ENCODE peak calls at places on chromosomes 12 and 14, in seven cellular contexts. One of them, this sample, is unnamed.

GRCh38 chr12:78210494-78210860 is 379.8 kb downstream of the NAV3 start:
- DNase-seq in CD4-positive, alpha-beta memory T cell: no peak
- DNase-seq in heart right ventricle: no peak
- DNase-seq in PC-9: no peak
- DNase-seq in body of pancreas: no peak
- DNase-seq in uterus: no peak
- DNase-seq in iPS DF 6.9: no peak
- DNase-seq in this sample: no peak

GRCh38 chr14:106021832-106022231 is 495.4 kb downstream of the TMEM121 start:
- DNase-seq in CD4-positive, alpha-beta memory T cell: no peak
- DNase-seq in body of pancreas: no peak
- DNase-seq in PC-9: no peak
- DNase-seq in heart right ventricle: no peak
- DNase-seq in uterus: no peak
- DNase-seq in iPS DF 6.9: no peak
- DNase-seq in this sample: no peak

GRCh38 chr12:113720629-113721028 is 245.5 kb downstream of the RBM19 start:
- DNase-seq in heart right ventricle: no peak
- DNase-seq in iPS DF 6.9: no peak
- DNase-seq in CD4-positive, alpha-beta memory T cell: no peak
- DNase-seq in uterus: no peak
- DNase-seq in PC-9: no peak
- DNase-seq in body of pancreas: no peak
- DNase-seq in this sample: no peak

GRCh38 chr14:25150934-25151790 is 101.2 kb upstream of the STXBP6 start:
- DNase-seq in PC-9: no peak
- DNase-seq in iPS DF 6.9: no peak
- DNase-seq in uterus: no peak
- DNase-seq in CD4-positive, alpha-beta memory T cell: peak
- DNase-seq in body of pancreas: peak
- DNase-seq in heart right ventricle: no peak
- DNase-seq in this sample: peak

GRCh38 chr12:27387473-27387872 is 54.8 kb downstream of the BMAL2 start:
- DNase-seq in PC-9: no peak
- DNase-seq in iPS DF 6.9: no peak
- DNase-seq in uterus: no peak
- DNase-seq in CD4-positive, alpha-beta memory T cell: no peak
- DNase-seq in heart right ventricle: no peak
- DNase-seq in body of pancreas: no peak
- DNase-seq in this sample: no peak

GRCh38 chr12:65526311-65526710 is 247.8 kb downstream of the MSRB3 start:
- DNase-seq in CD4-positive, alpha-beta memory T cell: no peak
- DNase-seq in body of pancreas: no peak
- DNase-seq in uterus: no peak
- DNase-seq in iPS DF 6.9: no peak
- DNase-seq in PC-9: no peak
- DNase-seq in heart right ventricle: no peak
- DNase-seq in this sample: no peak

GRCh38 chr14:92105845-92106094 is 612 bp downstream of the ATXN3 start:
- DNase-seq in CD4-positive, alpha-beta memory T cell: no peak
- DNase-seq in iPS DF 6.9: no peak
- DNase-seq in PC-9: no peak
- DNase-seq in uterus: peak
- DNase-seq in heart right ventricle: peak
- DNase-seq in body of pancreas: peak
- DNase-seq in this sample: peak

GRCh38 chr12:121825041-121825523 is 21.3 kb downstream of the SETD1B start:
- DNase-seq in iPS DF 6.9: no peak
- DNase-seq in uterus: no peak
- DNase-seq in heart right ventricle: peak
- DNase-seq in body of pancreas: no peak
- DNase-seq in CD4-positive, alpha-beta memory T cell: no peak
- DNase-seq in PC-9: no peak
- DNase-seq in this sample: no peak

GRCh38 chr12:109291117-109291516 is 18.0 kb downstream of the FOXN4 start:
- DNase-seq in heart right ventricle: no peak
- DNase-seq in iPS DF 6.9: no peak
- DNase-seq in body of pancreas: no peak
- DNase-seq in CD4-positive, alpha-beta memory T cell: no peak
- DNase-seq in uterus: no peak
- DNase-seq in PC-9: no peak
- DNase-seq in this sample: no peak
- H3K4me3 ChIP-seq in heart right ventricle: peak
- H3K4me3 ChIP-seq in iPS DF 6.9: no peak
- H3K4me3 ChIP-seq in body of pancreas: no peak
- H3K4me3 ChIP-seq in CD4-positive, alpha-beta memory T cell: no peak
- H3K4me3 ChIP-seq in uterus: no peak
- H3K4me3 ChIP-seq in PC-9: no peak
- H3K4me3 ChIP-seq in this sample: no peak

GRCh38 chr12:45540661-45541341 is 188.7 kb upstream of the ARID2 start:
- DNase-seq in heart right ventricle: no peak
- DNase-seq in uterus: no peak
- DNase-seq in iPS DF 6.9: no peak
- DNase-seq in body of pancreas: no peak
- DNase-seq in CD4-positive, alpha-beta memory T cell: no peak
- DNase-seq in PC-9: no peak
- DNase-seq in this sample: no peak
- H3K27ac ChIP-seq in heart right ventricle: no peak
- H3K27ac ChIP-seq in uterus: no peak
- H3K27ac ChIP-seq in iPS DF 6.9: no peak
- H3K27ac ChIP-seq in body of pancreas: no peak
- H3K27ac ChIP-seq in CD4-positive, alpha-beta memory T cell: no peak
- H3K27ac ChIP-seq in PC-9: no peak
- H3K27ac ChIP-seq in this sample: no peak

DNA sequence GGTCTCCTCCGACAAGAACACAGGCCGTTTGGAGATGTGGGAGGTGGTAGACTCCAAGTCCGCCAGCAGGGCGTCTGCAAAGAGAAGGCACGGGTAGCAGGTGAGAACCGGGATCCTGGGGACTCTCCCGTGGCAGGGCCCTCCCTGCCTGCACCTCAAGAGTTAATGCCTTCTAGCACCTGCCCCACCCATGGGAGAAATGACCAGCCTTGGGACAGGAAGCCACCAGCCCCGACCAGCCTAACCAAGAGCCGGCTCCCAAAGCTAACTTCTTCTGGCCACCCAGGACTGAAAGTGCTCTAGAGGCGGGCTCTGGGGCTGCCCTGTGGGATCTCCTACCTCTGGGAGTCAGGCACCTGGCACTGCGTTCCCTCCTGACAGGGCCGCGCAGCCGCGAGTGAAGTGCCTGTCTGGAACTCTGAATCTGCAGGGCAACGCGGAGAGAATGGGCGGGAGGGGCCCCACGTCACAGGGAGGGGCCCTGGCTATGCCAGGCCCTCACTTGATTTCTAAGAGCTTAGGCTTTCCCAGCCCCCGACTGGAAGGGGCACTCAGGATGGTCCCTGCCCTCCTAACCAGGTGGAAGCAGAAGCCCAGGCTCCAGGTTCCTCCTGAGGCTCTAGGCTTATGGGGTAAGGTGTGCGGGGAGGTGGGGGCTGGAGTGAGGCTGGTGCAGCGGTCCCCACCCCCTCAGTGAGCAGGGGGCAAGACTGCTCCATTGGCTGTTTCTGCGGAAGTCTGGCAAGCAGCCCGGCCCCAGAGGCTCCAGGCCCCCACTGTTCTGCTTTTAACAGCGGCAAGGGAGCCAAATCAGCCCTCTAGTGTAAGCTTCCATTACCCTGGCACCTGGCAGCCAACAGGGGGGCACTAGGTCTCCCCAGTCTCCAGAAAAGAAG is 23.6 kb upstream of the RPLP0 start:
- DNase-seq in uterus: no peak
- DNase-seq in body of pancreas: peak
- DNase-seq in PC-9: peak
- DNase-seq in heart right ventricle: peak
- DNase-seq in CD4-positive, alpha-beta memory T cell: no peak
- DNase-seq in iPS DF 6.9: no peak
- DNase-seq in this sample: peak
- H3K4me3 ChIP-seq in uterus: no peak
- H3K4me3 ChIP-seq in body of pancreas: no peak
- H3K4me3 ChIP-seq in PC-9: no peak
- H3K4me3 ChIP-seq in heart right ventricle: peak
- H3K4me3 ChIP-seq in CD4-positive, alpha-beta memory T cell: no peak
- H3K4me3 ChIP-seq in iPS DF 6.9: no peak
- H3K4me3 ChIP-seq in this sample: peak

GRCh38 chr14:52883658-52884057 is 67.2 kb downstream of the FERMT2 start:
- DNase-seq in iPS DF 6.9: no peak
- DNase-seq in heart right ventricle: no peak
- DNase-seq in body of pancreas: no peak
- DNase-seq in uterus: no peak
- DNase-seq in CD4-positive, alpha-beta memory T cell: no peak
- DNase-seq in PC-9: no peak
- DNase-seq in this sample: no peak

GRCh38 chr14:52882824-52883223 is 68.0 kb downstream of the FERMT2 start:
- DNase-seq in PC-9: no peak
- DNase-seq in CD4-positive, alpha-beta memory T cell: no peak
- DNase-seq in uterus: no peak
- DNase-seq in heart right ventricle: no peak
- DNase-seq in body of pancreas: no peak
- DNase-seq in iPS DF 6.9: no peak
- DNase-seq in this sample: no peak

GRCh38 chr14:52888159-52888558 is 62.7 kb downstream of the FERMT2 start:
- DNase-seq in iPS DF 6.9: no peak
- DNase-seq in body of pancreas: no peak
- DNase-seq in CD4-positive, alpha-beta memory T cell: no peak
- DNase-seq in heart right ventricle: no peak
- DNase-seq in PC-9: no peak
- DNase-seq in uterus: no peak
- DNase-seq in this sample: no peak

GRCh38 chr14:52888839-52889838 is 61.7 kb downstream of the FERMT2 start:
- DNase-seq in PC-9: no peak
- DNase-seq in body of pancreas: no peak
- DNase-seq in uterus: no peak
- DNase-seq in heart right ventricle: no peak
- DNase-seq in iPS DF 6.9: no peak
- DNase-seq in CD4-positive, alpha-beta memory T cell: no peak
- DNase-seq in this sample: no peak

GRCh38 chr14:52885230-52885629 is 65.6 kb downstream of the FERMT2 start:
- DNase-seq in CD4-positive, alpha-beta memory T cell: no peak
- DNase-seq in uterus: no peak
- DNase-seq in heart right ventricle: no peak
- DNase-seq in PC-9: no peak
- DNase-seq in iPS DF 6.9: no peak
- DNase-seq in body of pancreas: no peak
- DNase-seq in this sample: no peak
- H3K27ac ChIP-seq in CD4-positive, alpha-beta memory T cell: no peak
- H3K27ac ChIP-seq in uterus: no peak
- H3K27ac ChIP-seq in heart right ventricle: no peak
- H3K27ac ChIP-seq in PC-9: no peak
- H3K27ac ChIP-seq in iPS DF 6.9: no peak
- H3K27ac ChIP-seq in body of pancreas: no peak
- H3K27ac ChIP-seq in this sample: no peak

DNA sequence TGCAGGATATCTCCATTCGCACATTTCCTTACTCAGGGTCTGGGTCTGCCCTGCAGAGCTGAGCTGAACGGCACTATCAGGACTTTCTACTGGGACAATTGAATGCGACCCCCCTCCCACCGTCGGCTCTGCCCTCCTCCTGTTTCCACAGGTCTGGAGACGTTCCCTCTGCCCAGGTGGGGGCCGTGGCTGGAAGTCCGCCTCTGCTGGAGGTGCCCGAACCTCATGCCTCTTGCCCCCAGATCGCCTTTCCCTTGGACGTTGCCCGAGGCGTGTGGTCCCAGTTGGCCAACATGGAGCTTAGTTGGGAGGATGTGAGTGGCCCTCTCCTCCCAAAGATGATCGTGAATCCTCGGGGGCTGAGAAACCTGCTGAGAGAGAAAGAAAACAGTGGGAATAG is 21.2 kb upstream of the KLC1 start:
- DNase-seq in uterus: no peak
- DNase-seq in CD4-positive, alpha-beta memory T cell: no peak
- DNase-seq in iPS DF 6.9: no peak
- DNase-seq in PC-9: no peak
- DNase-seq in body of pancreas: no peak
- DNase-seq in heart right ventricle: no peak
- DNase-seq in this sample: no peak
- H3K4me3 ChIP-seq in uterus: no peak
- H3K4me3 ChIP-seq in CD4-positive, alpha-beta memory T cell: peak
- H3K4me3 ChIP-seq in iPS DF 6.9: no peak
- H3K4me3 ChIP-seq in PC-9: no peak
- H3K4me3 ChIP-seq in body of pancreas: no peak
- H3K4me3 ChIP-seq in heart right ventricle: peak
- H3K4me3 ChIP-seq in this sample: no peak

GRCh38 chr12:69698054-69698453 is 1.0 kb downstream of the BEST3 start:
- DNase-seq in body of pancreas: no peak
- DNase-seq in uterus: no peak
- DNase-seq in CD4-positive, alpha-beta memory T cell: no peak
- DNase-seq in heart right ventricle: no peak
- DNase-seq in iPS DF 6.9: no peak
- DNase-seq in PC-9: no peak
- DNase-seq in this sample: no peak

GRCh38 chr12:69701821-69702220 is 2.7 kb upstream of the BEST3 start:
- DNase-seq in uterus: no peak
- DNase-seq in heart right ventricle: no peak
- DNase-seq in CD4-positive, alpha-beta memory T cell: no peak
- DNase-seq in iPS DF 6.9: no peak
- DNase-seq in body of pancreas: no peak
- DNase-seq in PC-9: no peak
- DNase-seq in this sample: no peak

GRCh38 chr12:69703146-69703642 is 4.1 kb upstream of the BEST3 start:
- DNase-seq in heart right ventricle: no peak
- DNase-seq in uterus: no peak
- DNase-seq in body of pancreas: no peak
- DNase-seq in CD4-positive, alpha-beta memory T cell: no peak
- DNase-seq in iPS DF 6.9: no peak
- DNase-seq in PC-9: no peak
- DNase-seq in this sample: no peak

GRCh38 chr12:69694123-69694522 is 5.0 kb downstream of the BEST3 start:
- DNase-seq in CD4-positive, alpha-beta memory T cell: no peak
- DNase-seq in PC-9: no peak
- DNase-seq in uterus: no peak
- DNase-seq in body of pancreas: no peak
- DNase-seq in heart right ventricle: no peak
- DNase-seq in iPS DF 6.9: no peak
- DNase-seq in this sample: no peak

DNA sequence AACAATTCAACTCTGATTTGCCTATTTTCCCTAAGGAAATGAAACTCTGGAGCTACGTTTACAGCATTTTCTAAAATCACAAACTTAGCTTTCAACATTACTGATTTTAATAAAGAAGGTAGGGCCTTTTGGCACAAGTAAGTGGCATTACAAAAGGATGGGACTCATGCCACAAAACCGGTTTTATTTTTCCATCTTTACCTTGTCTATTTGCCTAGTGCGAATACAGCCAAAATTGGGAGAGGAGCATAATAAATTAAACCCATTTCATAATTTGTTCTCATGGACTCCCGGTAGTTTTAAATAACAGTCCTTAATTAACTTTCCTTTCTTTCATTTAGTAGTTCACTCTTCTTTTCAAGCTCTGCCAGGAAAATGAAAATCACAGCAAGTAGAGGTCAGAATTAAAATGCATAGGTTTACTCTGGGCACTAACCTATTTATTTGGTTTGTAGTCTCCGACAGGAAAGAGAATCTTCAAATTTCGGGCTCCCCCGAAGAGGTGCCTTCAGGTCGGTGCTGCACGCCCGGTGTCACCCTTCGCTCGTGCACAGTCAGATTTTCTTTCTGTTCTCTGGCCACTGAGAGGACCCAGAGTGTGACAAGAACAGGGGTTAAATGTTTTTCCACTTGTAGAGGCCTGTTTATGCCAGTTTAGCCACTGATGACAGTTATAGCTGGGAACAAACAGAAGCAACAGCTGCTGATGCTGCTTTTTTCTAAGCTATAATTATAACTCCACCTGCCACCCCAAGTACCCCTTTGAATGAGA is at the start of gene BEST3:
- DNase-seq in PC-9: no peak
- DNase-seq in body of pancreas: no peak
- DNase-seq in uterus: no peak
- DNase-seq in heart right ventricle: no peak
- DNase-seq in CD4-positive, alpha-beta memory T cell: no peak
- DNase-seq in iPS DF 6.9: no peak
- DNase-seq in this sample: no peak
- H3K27ac ChIP-seq in PC-9: no peak
- H3K27ac ChIP-seq in body of pancreas: no peak
- H3K27ac ChIP-seq in uterus: no peak
- H3K27ac ChIP-seq in heart right ventricle: no peak
- H3K27ac ChIP-seq in CD4-positive, alpha-beta memory T cell: no peak
- H3K27ac ChIP-seq in iPS DF 6.9: no peak
- H3K27ac ChIP-seq in this sample: no peak